ENCODE peak calls at places on chromosomes 16 and 17, in eight cellular contexts. P is A549, I is K562, L is thyroid gland, Y is spleen, U is sigmoid colon, X is Peyer's patch, C is endothelial cell of umbilical vein. D is an unnamed sample.

GRCh38 chr17:7843536-7844291 is 9.7 kb downstream of the KDM6B start:
- DNase-seq in L (peak), C (peak), X (peak), U (peak), I (peak), Y (peak), P (peak), D (peak)

GRCh38 chr17:83006515-83007455 is 72.6 kb upstream of the METRNL start:
- DNase-seq in C (no peak), X (no peak), P (no peak), U (no peak), Y (no peak), I (no peak), L (peak), D (no peak)

GRCh38 chr17:33970271-33970670 is 284.8 kb upstream of the CCL2 start:
- DNase-seq in Y (no peak), U (no peak), X (no peak), P (no peak), C (no peak), I (no peak), L (no peak), D (no peak)

GRCh38 chr17:49730787-49731441 is 23.1 kb upstream of the SLC35B1 start:
- DNase-seq in C (no peak), L (no peak), Y (no peak), P (no peak), I (no peak), X (no peak), U (no peak), D (no peak)

GRCh38 chr16:4736546-4736945 is 2.2 kb downstream of the DNAAF8 start:
- DNase-seq in P (no peak), U (no peak), I (no peak), Y (no peak), L (no peak), C (no peak), X (no peak), D (no peak)

GRCh38 chr17:37301288-37301687 is 74.5 kb upstream of the C17orf78 start:
- DNase-seq in Y (no peak), L (no peak), I (peak), P (peak), U (no peak), X (no peak), C (no peak), D (no peak)

GRCh38 chr17:75845058-75845711 is 981 bp upstream of the UNC13D start:
- DNase-seq in L (peak), C (peak), P (peak), I (peak), U (peak), X (peak), Y (peak), D (peak)

GRCh38 chr16:89924298-89924924 is 1.3 kb downstream of the TUBB3 start:
- DNase-seq in Y (no peak), C (peak), L (no peak), U (no peak), I (peak), P (peak), X (peak), D (no peak)

GRCh38 chr16:68737046-68737729 is at the start of gene CDH1:
- DNase-seq in U (no peak), I (no peak), Y (peak), L (peak), C (no peak), X (peak), P (no peak), D (no peak)

GRCh38 chr16:27770271-27771196 is 220.6 kb downstream of the KATNIP start:
- DNase-seq in Y (peak), L (no peak), P (no peak), I (no peak), U (no peak), X (peak), C (no peak), D (no peak)

GRCh38 chr16:69166221-69166833 is 20.6 kb upstream of the SNTB2 start:
- DNase-seq in P (no peak), X (no peak), C (peak), U (peak), Y (peak), L (no peak), I (no peak), D (no peak)

GRCh38 chr16:83956336-83957289 is 3.6 kb downstream of the OSGIN1 start:
- DNase-seq in L (peak), C (peak), Y (peak), P (peak), I (peak), U (peak), X (peak), D (peak)

GRCh38 chr16:81318711-81319110 is 3.9 kb downstream of the GAN start:
- DNase-seq in I (peak), Y (no peak), L (no peak), P (no peak), U (no peak), C (no peak), X (no peak), D (peak)

GRCh38 chr17:57767561-57767960 is 22.5 kb upstream of the CCDC182 start:
- DNase-seq in U (no peak), X (no peak), C (no peak), L (no peak), I (peak), Y (no peak), P (no peak), D (no peak)

GRCh38 chr17:81428521-81428920 is 33.3 kb downstream of the BAHCC1 start:
- DNase-seq in I (no peak), L (no peak), C (no peak), U (no peak), X (no peak), Y (no peak), P (no peak), D (no peak)

GRCh38 chr17:20284018-20284417 is 183.3 kb downstream of the LGALS9B start:
- DNase-seq in X (no peak), Y (no peak), U (no peak), I (no peak), L (no peak), P (no peak), C (no peak), D (no peak)

GRCh38 chr16:24745791-24746190 is 16.3 kb downstream of the TNRC6A start:
- DNase-seq in L (no peak), X (no peak), C (no peak), U (no peak), Y (no peak), I (no peak), P (no peak), D (no peak)

GRCh38 chr17:11209906-11210305 is 31.1 kb upstream of the SHISA6 start:
- DNase-seq in I (no peak), U (no peak), X (no peak), L (no peak), C (no peak), Y (no peak), P (no peak), D (no peak)

GRCh38 chr17:3639981-3640596 is 3.5 kb downstream of the CTNS start:
- DNase-seq in U (no peak), C (peak), X (no peak), I (peak), Y (no peak), P (no peak), L (no peak), D (no peak)

GRCh38 chr17:64163468-64163867 is 33.5 kb upstream of the ERN1 start:
- DNase-seq in L (no peak), U (no peak), X (no peak), Y (no peak), C (no peak), I (no peak), P (no peak), D (no peak)

GRCh38 chr17:75830168-75831031 is 13.8 kb downstream of the UNC13D start:
- DNase-seq in P (no peak), C (no peak), I (no peak), U (peak), L (no peak), X (peak), Y (no peak), D (no peak)

GRCh38 chr17:6868579-6868978 is 37.0 kb upstream of the TEKT1 start:
- DNase-seq in U (no peak), P (peak), L (no peak), I (no peak), X (no peak), Y (no peak), C (no peak), D (no peak)

GRCh38 chr17:73765824-73766563 is 121.7 kb upstream of the SDK2 start:
- DNase-seq in X (no peak), Y (no peak), I (no peak), C (no peak), U (no peak), L (no peak), P (no peak), D (no peak)

GRCh38 chr17:58174871-58175270 is 8.1 kb downstream of the OR4D2 start:
- DNase-seq in C (no peak), I (no peak), Y (no peak), P (no peak), L (no peak), X (no peak), U (no peak), D (no peak)

GRCh38 chr16:31113420-31114124 is 3.9 kb upstream of the KAT8 start:
- DNase-seq in L (no peak), P (no peak), Y (no peak), C (peak), U (no peak), X (no peak), I (no peak), D (no peak)

GRCh38 chr17:31549525-31550388 is 158.3 kb downstream of the RAB11FIP4 start:
- DNase-seq in P (peak), C (peak), I (peak), U (peak), X (peak), L (peak), Y (peak), D (peak)
- TF ChIP-seq POLR2A in P (peak), C (peak), I (peak), U (no peak), X (peak), L (no peak), Y (peak), D (peak)

GRCh38 chr17:17042851-17043667 is 802 bp downstream of the MPRIP start:
- DNase-seq in Y (peak), I (peak), P (no peak), C (peak), U (no peak), L (peak), X (peak), D (peak)

GRCh38 chr17:17042381-17042736 is at the start of gene MPRIP:
- DNase-seq in P (no peak), C (no peak), X (no peak), I (no peak), Y (no peak), L (no peak), U (no peak), D (no peak)

GRCh38 chr17:17041018-17041521 is 1.2 kb upstream of the MPRIP start:
- DNase-seq in I (peak), X (peak), Y (peak), P (peak), C (no peak), U (no peak), L (no peak), D (peak)

GRCh38 chr17:17039911-17040310 is 2.3 kb upstream of the MPRIP start:
- DNase-seq in C (no peak), U (no peak), X (peak), I (no peak), L (no peak), P (no peak), Y (no peak), D (no peak)

GRCh38 chr17:17041571-17042380 is 481 bp upstream of the MPRIP start:
- DNase-seq in Y (peak), X (peak), U (peak), C (peak), P (peak), L (peak), I (peak), D (peak)
- TF ChIP-seq POLR2A in Y (no peak), X (no peak), U (no peak), C (no peak), P (no peak), L (no peak), I (no peak), D (no peak)

GRCh38 chr16:53040788-53041187 is 11.9 kb downstream of the CHD9NB start:
- DNase-seq in C (no peak), X (no peak), Y (no peak), U (no peak), P (no peak), L (no peak), I (no peak), D (no peak)

GRCh38 chr16:53043986-53044571 is 8.6 kb downstream of the CHD9NB start:
- DNase-seq in C (no peak), Y (no peak), I (no peak), L (no peak), X (no peak), P (peak), U (no peak), D (no peak)

GRCh38 chr16:53042235-53042645 is 10.5 kb downstream of the CHD9NB start:
- DNase-seq in I (no peak), X (no peak), L (no peak), P (no peak), C (no peak), U (no peak), Y (no peak), D (no peak)

GRCh38 chr16:53043462-53043861 is 9.2 kb downstream of the CHD9NB start:
- DNase-seq in X (no peak), L (no peak), U (no peak), Y (no peak), I (no peak), C (no peak), P (no peak), D (no peak)

DNA sequence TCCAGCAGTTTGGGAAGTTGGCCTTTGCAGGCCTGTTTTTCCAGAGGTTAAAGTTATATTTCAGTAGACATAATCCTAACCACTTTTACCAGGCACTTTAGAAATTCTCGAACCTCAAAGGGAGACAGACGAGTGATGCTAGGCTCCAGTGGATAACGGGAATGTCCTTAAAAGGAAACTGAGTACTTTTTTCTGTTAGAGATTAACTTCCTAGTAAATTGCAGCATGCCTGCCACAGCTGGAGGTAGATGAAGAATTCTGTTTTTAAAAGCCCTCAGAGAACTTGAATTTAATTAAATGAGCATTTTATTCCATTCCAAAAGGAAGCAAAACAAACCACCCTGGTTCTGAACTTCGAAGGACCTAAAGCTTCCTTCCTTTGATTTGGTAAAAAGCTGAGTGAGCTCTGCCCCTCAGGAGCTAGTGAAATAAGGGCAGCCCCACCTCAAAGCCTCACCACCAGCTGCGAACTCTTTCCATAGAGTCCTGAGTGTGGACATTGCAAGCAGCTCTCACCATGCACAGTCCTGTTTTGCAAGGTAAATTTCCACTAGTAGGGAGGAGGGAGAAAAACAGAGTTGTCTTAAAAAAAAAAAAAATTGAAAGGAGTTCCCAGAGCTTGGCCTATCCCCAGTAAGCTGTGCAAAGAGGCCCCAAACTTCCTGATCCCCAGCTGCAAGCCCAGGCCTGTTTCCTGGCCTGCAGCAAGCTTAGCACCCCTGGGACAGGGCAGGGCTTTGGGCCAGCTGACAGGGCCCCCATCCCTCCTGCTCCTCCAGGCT is 11.3 kb downstream of the CHD9NB start:
- DNase-seq in L (no peak), Y (no peak), C (peak), X (no peak), I (no peak), U (peak), P (no peak), D (no peak)
- TF ChIP-seq POLR2A in L (no peak), Y (no peak), C (no peak), X (no peak), I (no peak), U (no peak), P (no peak), D (no peak)

GRCh38 chr17:59846391-59847165 is 46.2 kb downstream of the TUBD1 start:
- DNase-seq in C (peak), X (no peak), U (peak), Y (no peak), P (peak), I (no peak), L (peak), D (no peak)
- TF ChIP-seq POLR2A in C (no peak), X (peak), U (no peak), Y (peak), P (no peak), I (no peak), L (no peak), D (peak)

GRCh38 chr16:72401079-72401361 is 229.1 kb upstream of the PMFBP1 start:
- DNase-seq in U (no peak), X (no peak), I (no peak), L (no peak), Y (no peak), P (no peak), C (no peak), D (no peak)
- TF ChIP-seq POLR2A in U (no peak), X (no peak), I (no peak), L (no peak), Y (no peak), P (no peak), C (no peak), D (no peak)

D was measured in H54.